ENCODE peak calls at places on chromosomes 4 and X, in six cellular contexts. J is SK-N-SH, S is GM12892, P is K562, H is HepG2, A is H1. D is an unnamed sample.

GRCh38 chr4:94889523-94889922 is 131.8 kb downstream of the BMPR1B start:
- DNase-seq in J (no peak), S (no peak), P (no peak), H (no peak), A (no peak), D (no peak)

GRCh38 chr4:35080799-35081198 is 1163.5 kb downstream of the ARAP2 start:
- DNase-seq in J (no peak), S (no peak), P (no peak), H (no peak), A (no peak), D (no peak)

GRCh38 chr4:146632770-146633470 is 5.8 kb upstream of the POU4F2 start:
- DNase-seq in J (no peak), S (no peak), P (no peak), H (no peak), A (no peak), D (no peak)

GRCh38 chrX:18449271-18449670 is 23.9 kb downstream of the CDKL5 start:
- DNase-seq in J (no peak), S (no peak), P (no peak), H (no peak), A (no peak), D (no peak)

GRCh38 chr4:101348367-101348827 is 1.1 kb upstream of the PPP3CA start:
- DNase-seq in J (no peak), S (peak), P (peak), H (no peak), A (no peak), D (no peak)

GRCh38 chr4:18593297-18594002 is 571.9 kb upstream of the LCORL start:
- DNase-seq in J (peak), S (peak), P (peak), H (peak), A (peak), D (peak)

GRCh38 chrX:151177141-151178027 is 1.0 kb downstream of the GPR50 start:
- DNase-seq in J (no peak), S (no peak), P (no peak), H (no peak), A (no peak), D (no peak)

GRCh38 chrX:129653985-129654651 is 638 bp downstream of the APLN start:
- DNase-seq in J (peak), S (no peak), P (no peak), H (no peak), A (no peak), D (no peak)

GRCh38 chr4:11455201-11455835 is 26.6 kb upstream of the HS3ST1 start:
- DNase-seq in J (no peak), S (no peak), P (no peak), H (no peak), A (no peak), D (no peak)

GRCh38 chrX:29066516-29066915 is 479.3 kb downstream of the IL1RAPL1 start:
- DNase-seq in J (no peak), S (no peak), P (no peak), H (no peak), A (no peak), D (no peak)

GRCh38 chr4:21474195-21474594 is 474.4 kb downstream of the KCNIP4 start:
- DNase-seq in J (no peak), S (no peak), P (no peak), H (no peak), A (no peak), D (no peak)

DNA sequence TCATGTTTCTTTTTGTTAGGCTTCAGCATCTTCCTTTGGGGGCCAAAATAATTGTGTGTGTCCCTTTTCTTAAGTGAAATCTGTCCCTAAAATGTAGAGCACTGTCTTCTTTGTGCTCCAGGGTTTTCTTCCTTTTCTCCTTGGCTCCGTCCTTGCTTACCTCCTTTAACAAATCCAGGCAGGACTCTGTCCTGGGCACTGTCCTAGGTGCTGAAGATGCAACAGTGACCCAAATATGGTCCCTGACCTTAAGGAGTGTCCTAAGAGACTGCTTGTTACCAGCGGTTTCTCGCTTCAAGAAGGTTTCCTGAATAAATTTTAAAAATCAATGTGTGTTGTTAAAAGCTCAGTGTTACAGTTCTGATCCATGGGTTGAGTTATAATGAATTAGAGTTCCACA is 471.8 kb downstream of the KCNIP4 start:
- DNase-seq in J (no peak), S (no peak), P (no peak), H (peak), A (peak), D (no peak)
- TF ChIP-seq TAF1 in J (no peak), S (no peak), P (no peak), H (no peak), A (no peak), D (no peak)

DNA sequence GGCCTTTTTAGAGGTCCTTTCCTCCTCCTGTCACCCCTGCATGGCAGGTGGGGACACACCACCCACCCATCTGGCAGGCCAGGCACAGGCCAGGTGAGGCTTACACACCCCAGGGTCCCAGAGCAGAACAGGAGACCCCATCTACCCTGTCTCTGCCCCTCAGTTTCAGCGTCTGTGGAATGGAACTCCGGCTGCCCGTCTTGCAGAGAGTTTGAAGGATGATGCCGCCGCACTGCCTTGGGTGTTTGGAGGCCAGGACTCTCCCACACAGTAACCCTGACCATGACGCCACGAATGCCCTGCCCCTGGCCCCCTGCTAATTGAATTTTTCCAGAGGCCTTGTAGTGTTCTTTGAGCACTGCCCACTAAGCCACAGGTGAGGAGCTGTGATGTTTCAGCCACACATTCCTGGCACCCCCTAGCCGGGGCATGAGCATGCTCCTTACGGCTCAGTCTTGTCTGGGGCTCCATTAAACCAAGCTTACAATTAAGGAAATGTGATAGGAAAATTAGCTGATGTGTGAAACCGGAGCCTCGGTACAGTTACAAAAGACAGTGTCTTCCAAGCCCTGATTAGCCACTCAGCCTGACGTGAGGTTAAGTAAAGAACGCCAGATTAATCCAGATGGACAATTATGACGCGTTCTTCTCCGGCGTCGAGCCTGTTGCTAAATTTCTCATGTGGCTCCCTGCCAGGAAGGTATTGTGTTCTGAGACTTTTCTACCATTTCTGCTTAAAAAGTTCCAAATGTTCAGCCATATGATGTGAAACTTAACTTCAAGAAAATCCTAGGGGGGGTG is 39.3 kb downstream of the HMX1 start:
- DNase-seq in J (no peak), S (peak), P (no peak), H (no peak), A (no peak), D (no peak)
- TF ChIP-seq TAF1 in J (no peak), S (no peak), P (no peak), H (no peak), A (no peak), D (no peak)

GRCh38 chrX:40084471-40084870 is 13.3 kb downstream of the BCOR start:
- DNase-seq in J (no peak), S (no peak), P (no peak), H (no peak), A (no peak), D (no peak)

GRCh38 chrX:40081679-40082068 is 16.1 kb downstream of the BCOR start:
- DNase-seq in J (no peak), S (no peak), P (no peak), H (no peak), A (no peak), D (no peak)

GRCh38 chrX:40083979-40084359 is 13.8 kb downstream of the BCOR start:
- DNase-seq in J (no peak), S (no peak), P (no peak), H (no peak), A (no peak), D (no peak)

GRCh38 chrX:40082447-40083119 is 15.2 kb downstream of the BCOR start:
- DNase-seq in J (no peak), S (no peak), P (no peak), H (peak), A (no peak), D (no peak)

DNA sequence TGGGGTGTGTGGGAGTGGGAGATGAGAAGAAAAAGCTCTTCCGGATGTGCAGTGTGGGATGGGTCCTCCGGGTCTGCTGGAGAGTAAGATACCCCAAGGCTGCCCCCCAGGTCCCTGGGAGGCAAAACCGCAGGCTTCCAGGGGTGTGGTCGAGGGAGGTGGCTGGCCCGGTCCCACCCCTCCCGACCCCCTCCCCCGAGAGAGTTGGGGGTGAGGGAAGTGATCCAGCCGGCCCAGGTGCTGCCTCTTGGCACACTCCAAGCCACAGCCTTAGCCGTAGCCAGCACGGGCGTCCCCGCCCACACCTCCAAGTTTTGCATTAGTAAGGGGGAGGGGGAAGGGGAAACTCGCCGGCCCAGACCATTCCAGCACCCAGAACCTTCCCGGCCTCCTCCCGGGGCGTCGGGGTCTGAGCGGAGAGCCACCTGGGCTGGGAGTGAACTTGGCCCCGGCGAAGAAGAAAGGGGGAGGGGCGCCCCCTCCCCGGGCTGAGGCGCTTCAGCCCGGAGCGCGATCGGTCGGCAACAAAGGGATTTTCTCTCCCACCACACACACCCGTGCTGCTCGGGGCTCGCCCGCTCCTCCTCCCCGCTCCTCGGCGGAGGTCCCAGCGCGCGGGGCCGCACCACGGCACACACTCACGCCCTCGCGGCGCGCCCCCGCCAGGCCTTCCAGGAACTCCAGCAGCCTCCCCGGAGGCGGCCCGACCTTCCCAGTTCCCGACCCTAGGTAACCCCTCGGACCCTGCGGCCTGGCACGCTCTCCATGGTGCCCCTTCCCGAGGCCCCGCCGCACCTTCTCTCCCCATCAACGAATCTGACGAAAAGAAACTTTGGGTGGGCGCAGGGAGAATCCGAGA is 14.4 kb downstream of the BCOR start:
- DNase-seq in J (no peak), S (peak), P (peak), H (no peak), A (no peak), D (no peak)
- TF ChIP-seq TAF1 in J (no peak), S (no peak), P (no peak), H (no peak), A (no peak), D (no peak)

DNA sequence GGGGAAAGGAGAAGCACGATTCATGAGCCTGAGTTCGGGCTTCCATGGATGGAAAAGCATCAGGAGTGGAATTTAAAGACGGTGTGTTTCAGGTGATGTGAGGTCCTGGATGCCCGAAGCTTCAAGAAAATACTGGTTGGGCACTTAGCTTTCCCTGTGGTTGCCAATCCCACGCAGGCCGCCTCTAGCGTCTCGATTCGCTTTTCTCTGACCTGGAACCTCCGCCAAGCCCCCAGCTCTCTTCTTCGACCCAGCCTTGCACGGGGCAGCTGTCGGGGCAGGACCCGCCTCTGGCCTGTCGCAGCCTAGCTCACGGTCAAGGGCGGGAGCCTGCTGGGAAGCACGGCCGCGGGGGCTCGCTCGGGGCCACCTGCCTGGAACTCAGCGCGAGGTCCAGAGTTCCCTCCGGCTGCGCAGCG is 308 bp upstream of the TLR2 start:
- DNase-seq in J (no peak), S (no peak), P (no peak), H (no peak), A (no peak), D (no peak)
- TF ChIP-seq TAF1 in J (no peak), S (no peak), P (no peak), H (no peak), A (no peak), D (no peak)

GRCh38 chr4:185836268-185837084 is 24.5 kb upstream of the SORBS2 start:
- DNase-seq in J (no peak), S (no peak), P (no peak), H (peak), A (no peak), D (no peak)
- TF ChIP-seq TAF1 in J (no peak), S (no peak), P (no peak), H (no peak), A (no peak), D (no peak)

DNA sequence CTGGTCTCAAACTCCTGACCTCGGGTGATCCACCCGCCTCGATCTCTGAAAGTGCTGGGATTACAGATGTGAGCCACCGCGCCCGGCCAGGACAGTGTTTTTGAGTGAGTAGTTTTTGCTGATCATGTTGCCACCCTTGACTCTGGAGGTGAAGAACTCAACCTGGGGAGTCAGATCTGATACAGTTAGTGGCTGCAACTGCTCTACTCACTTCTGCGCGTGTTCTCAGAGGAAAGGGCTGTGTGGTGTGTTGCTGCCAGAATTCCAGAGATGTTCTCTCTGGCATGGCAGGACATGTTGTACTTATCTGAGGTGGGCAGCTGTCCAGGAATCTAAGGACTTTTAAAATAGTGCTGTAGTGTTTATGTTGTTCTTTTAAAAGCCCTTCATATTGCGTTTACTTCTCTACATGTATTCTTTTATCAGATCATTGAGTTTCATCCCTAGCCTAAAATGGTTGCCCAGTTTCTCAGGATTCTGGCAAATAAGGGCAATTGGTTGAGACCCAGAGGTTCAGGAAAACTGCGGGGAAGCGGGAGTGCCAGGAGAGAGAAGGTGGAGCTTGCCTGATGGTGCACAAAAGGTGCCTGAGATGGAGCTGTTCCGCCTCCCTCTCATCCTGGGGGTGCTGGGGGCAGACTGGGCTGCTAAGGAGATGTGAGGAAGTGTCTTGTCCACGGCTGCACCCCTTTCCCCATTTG is 97.7 kb downstream of the ARHGAP10 start:
- DNase-seq in J (no peak), S (no peak), P (no peak), H (no peak), A (no peak), D (no peak)
- TF ChIP-seq TAF1 in J (no peak), S (no peak), P (no peak), H (no peak), A (no peak), D (no peak)

DNA sequence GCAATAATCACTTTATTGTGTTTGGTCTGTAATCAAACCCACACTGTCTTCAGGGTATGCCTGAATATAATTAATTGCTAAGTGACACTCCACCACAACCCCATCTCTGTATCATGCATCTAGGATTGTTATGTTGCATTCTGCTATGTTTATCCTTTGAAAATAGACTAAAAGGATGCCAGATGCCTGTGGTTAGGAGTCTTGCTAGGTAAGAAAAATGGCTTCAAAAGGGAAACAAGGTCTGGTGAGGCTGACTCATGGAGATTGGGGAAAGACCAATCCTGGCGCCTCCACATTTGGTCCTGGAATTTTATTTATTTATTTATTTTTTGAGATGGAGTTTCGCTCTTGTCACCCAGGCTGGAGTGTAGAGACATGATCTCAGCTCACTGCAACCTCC is 360.5 kb upstream of the SLC7A11 start:
- DNase-seq in J (no peak), S (no peak), P (no peak), H (no peak), A (no peak), D (no peak)
- TF ChIP-seq TAF1 in J (no peak), S (no peak), P (no peak), H (no peak), A (no peak), D (no peak)

GRCh38 chrX:55908685-55909212 is 191.2 kb downstream of the RRAGB start:
- DNase-seq in J (no peak), S (no peak), P (no peak), H (no peak), A (no peak), D (no peak)
- TF ChIP-seq TAF1 in J (no peak), S (no peak), P (no peak), H (no peak), A (peak), D (no peak)

DNA sequence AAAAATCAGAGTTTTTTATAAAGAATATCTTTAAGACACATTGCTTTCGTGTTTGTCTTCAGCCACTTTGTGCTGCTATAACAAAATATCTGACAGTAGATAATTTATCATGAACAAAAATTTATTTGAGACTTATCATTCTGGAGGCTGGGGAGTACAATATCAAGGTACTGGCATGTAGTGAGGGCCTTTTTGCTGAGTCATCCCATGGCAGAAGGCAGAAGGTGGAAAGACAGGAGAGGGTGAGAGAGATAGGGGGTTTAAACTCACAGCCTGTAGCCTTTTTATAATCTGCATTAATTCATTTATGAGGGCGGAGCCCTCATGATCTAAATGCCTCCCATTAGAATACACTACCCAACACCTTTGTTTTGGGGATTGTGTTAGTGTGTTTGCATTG is 431.2 kb upstream of the FAM47C start:
- DNase-seq in J (no peak), S (no peak), P (no peak), H (no peak), A (no peak), D (no peak)
- TF ChIP-seq TAF1 in J (no peak), S (no peak), P (no peak), H (no peak), A (no peak), D (no peak)

GRCh38 chr4:36341936-36342335 is 60.5 kb downstream of the DTHD1 start:
- DNase-seq in J (no peak), S (no peak), P (no peak), H (no peak), A (no peak), D (no peak)
- TF ChIP-seq TAF1 in J (no peak), S (no peak), P (no peak), H (no peak), A (no peak), D (no peak)

D was measured in GM12891.